ENCODE peak calls at places on chromosomes 5 and 9, in six cellular contexts. Q, B, O, M, J and T are unnamed samples.

GRCh38 chr9:131100445-131100844 is 4.1 kb downstream of the AIF1L start:
- DNase-seq in B (no peak), O (no peak), Q (no peak), J (no peak), M (no peak), T (no peak)

GRCh38 chr9:69207503-69207902 is 33.4 kb downstream of the TJP2 start:
- DNase-seq in J (no peak), B (no peak), M (no peak), Q (no peak), O (peak; percentile 21), T (no peak)

GRCh38 chr5:177458912-177459350 is 12.3 kb downstream of the PRR7 start:
- DNase-seq in O (no peak), M (peak; percentile 25), B (no peak), J (no peak), Q (no peak), T (no peak)

GRCh38 chr5:6780802-6781391 is 67.7 kb downstream of the TENT4A start:
- DNase-seq in J (no peak), Q (no peak), B (no peak), O (peak; percentile 33), M (no peak), T (no peak)

GRCh38 chr9:2494571-2494970 is 127.0 kb upstream of the VLDLR start:
- DNase-seq in B (no peak), O (no peak), M (peak; percentile 80), Q (no peak), J (no peak), T (peak; percentile 16)

GRCh38 chr9:96302021-96302420 is at the start of gene HSD17B3:
- DNase-seq in M (peak; percentile 55), B (no peak), Q (no peak), J (no peak), O (no peak), T (no peak)

GRCh38 chr9:129322022-129322621 is 144.1 kb upstream of the IER5L start:
- DNase-seq in M (no peak), Q (no peak), B (no peak), J (no peak), O (no peak), T (no peak)

GRCh38 chr9:129404621-129405020 is 216.3 kb downstream of the C9orf50 start:
- DNase-seq in Q (peak; percentile 15), M (no peak), O (no peak), B (no peak), J (no peak), T (no peak)

GRCh38 chr9:18861599-18862546 is 171.1 kb downstream of the SAXO1 start:
- DNase-seq in M (peak; percentile 76), J (no peak), B (no peak), Q (peak; percentile 38), O (peak; percentile 76), T (peak; percentile 70)

GRCh38 chr5:139148986-139149385 is 49.2 kb downstream of the SIL1 start:
- DNase-seq in M (no peak), B (no peak), O (no peak), J (no peak), Q (no peak), T (no peak)

GRCh38 chr5:140311011-140311467 is 8.1 kb upstream of the PFDN1 start:
- DNase-seq in M (peak; percentile 86), B (no peak), O (peak; percentile 94), J (no peak), Q (no peak), T (peak; percentile 84)

GRCh38 chr5:497090-497489 is 27.2 kb downstream of the SLC9A3 start:
- DNase-seq in M (no peak), B (no peak), J (no peak), Q (no peak), O (no peak), T (no peak)

GRCh38 chr5:175328176-175328575 is 115.8 kb downstream of the DRD1 start:
- DNase-seq in Q (no peak), O (no peak), M (no peak), J (no peak), B (no peak), T (no peak)

GRCh38 chr5:61905635-61906034 is 400.4 kb upstream of the KIF2A start:
- DNase-seq in J (no peak), Q (no peak), O (no peak), B (no peak), M (no peak), T (no peak)

GRCh38 chr5:69152731-69153130 is 14.2 kb upstream of the CCNB1 start:
- DNase-seq in B (no peak), Q (no peak), M (no peak), J (no peak), O (no peak), T (no peak)

GRCh38 chr9:104758974-104759373 is 5.0 kb upstream of the NIPSNAP3B start:
- DNase-seq in O (no peak), J (no peak), B (no peak), Q (no peak), M (no peak), T (no peak)

GRCh38 chr9:85541876-85542275 is 199.9 kb downstream of the AGTPBP1 start:
- DNase-seq in O (no peak), Q (no peak), J (no peak), M (no peak), B (no peak), T (no peak)

GRCh38 chr5:174733836-174734235 is 9.5 kb downstream of the MSX2 start:
- DNase-seq in J (no peak), O (no peak), Q (no peak), B (no peak), M (no peak), T (no peak)

GRCh38 chr9:136485651-136486050 is 2.8 kb upstream of the SEC16A start:
- DNase-seq in M (no peak), Q (no peak), B (no peak), O (no peak), J (no peak), T (no peak)

GRCh38 chr9:105083246-105083645 is 155.3 kb upstream of the ABCA1 start:
- DNase-seq in B (no peak), M (no peak), J (no peak), Q (no peak), O (no peak), T (no peak)

GRCh38 chr5:109694451-109694891 is 4.7 kb downstream of the MAN2A1 start:
- DNase-seq in J (no peak), B (no peak), Q (no peak), M (no peak), O (peak; percentile 47), T (no peak)

GRCh38 chr9:134407123-134407779 is 81.0 kb downstream of the RXRA start:
- DNase-seq in B (peak; percentile 67), M (peak; percentile 92), J (peak; percentile 55), Q (peak; percentile 94), O (peak; percentile 95), T (peak; percentile 83)

GRCh38 chr5:55227738-55228430 is 769 bp upstream of the MCIDAS start:
- DNase-seq in B (no peak), O (no peak), J (no peak), Q (no peak), M (no peak), T (no peak)

GRCh38 chr9:6049798-6050197 is 34.4 kb upstream of the RANBP6 start:
- DNase-seq in J (no peak), B (no peak), Q (no peak), O (peak; percentile 54), M (peak; percentile 23), T (no peak)

GRCh38 chr9:129221979-129222635 is 44.0 kb upstream of the IER5L start:
- DNase-seq in Q (no peak), O (no peak), M (no peak), J (no peak), B (no peak), T (no peak)

GRCh38 chr9:129223551-129224208 is 45.6 kb upstream of the IER5L start:
- DNase-seq in M (no peak), Q (no peak), B (no peak), J (no peak), O (no peak), T (no peak)

GRCh38 chr9:129901922-129902321 is 66.7 kb downstream of the USP20 start:
- DNase-seq in O (no peak), J (no peak), Q (no peak), M (no peak), B (no peak), T (no peak)

GRCh38 chr9:130662099-130662926 is 2.1 kb upstream of the PRDM12 start:
- DNase-seq in Q (no peak), B (no peak), M (no peak), O (no peak), J (no peak), T (no peak)

GRCh38 chr5:139792218-139792617 is 3.4 kb upstream of the PSD2 start:
- DNase-seq in B (no peak), Q (no peak), O (no peak), M (no peak), J (no peak), T (no peak)

GRCh38 chr5:176611435-176611834 is 1.5 kb upstream of the GPRIN1 start:
- DNase-seq in O (peak; percentile 94), M (peak; percentile 92), J (no peak), B (peak; percentile 45), Q (peak; percentile 86), T (peak; percentile 71)

GRCh38 chr5:57174128-57174849 is 430 bp downstream of the GPBP1 start:
- DNase-seq in J (no peak), M (peak; percentile 36), O (peak; percentile 47), B (peak; percentile 38), Q (peak; percentile 38), T (no peak)

GRCh38 chr5:78633710-78634109 is 14.9 kb downstream of the LHFPL2 start:
- DNase-seq in Q (no peak), M (peak; percentile 50), J (no peak), B (no peak), O (no peak), T (no peak)

GRCh38 chr9:81410201-81410600 is 279.1 kb downstream of the TLE1 start:
- DNase-seq in O (peak; percentile 60), J (no peak), Q (no peak), M (peak; percentile 34), B (no peak), T (peak; percentile 74)

GRCh38 chr9:137694962-137695875 is 76.4 kb downstream of the EHMT1 start:
- DNase-seq in O (peak; percentile 82), Q (peak; percentile 45), M (peak; percentile 52), J (no peak), B (no peak), T (no peak)

GRCh38 chr5:141172381-141173204 is at the start of gene PCDHB7:
- DNase-seq in O (peak; percentile 43), B (no peak), Q (no peak), J (no peak), M (peak; percentile 18), T (no peak)